ENCODE peak calls at places on chromosomes 16 and 17, in five cellular contexts. Y, T, B, N and Z are unnamed samples.

GRCh38 chr17:2792541-2793169 is 3.6 kb upstream of the RAP1GAP2 start:
- DNase-seq in Y (no peak), T (no peak), B (no peak), N (no peak), Z (no peak)

GRCh38 chr17:75914643-75915265 is 10.1 kb upstream of the MRPL38 start:
- DNase-seq in Y (no peak), T (no peak), B (no peak), N (no peak), Z (no peak)

GRCh38 chr17:77400445-77400870 is 259.7 kb downstream of the SEC14L1 start:
- DNase-seq in Y (no peak), T (no peak), B (no peak), N (no peak), Z (peak; percentile 70)

GRCh38 chr17:63837480-63837879 is 5.0 kb downstream of the SMARCD2 start:
- DNase-seq in Y (no peak), T (no peak), B (no peak), N (no peak), Z (no peak)

GRCh38 chr17:538096-538973 is 176.3 kb downstream of the VPS53 start:
- DNase-seq in Y (peak; percentile 57), T (no peak), B (no peak), N (no peak), Z (no peak)

GRCh38 chr17:77609553-77610517 is 348.7 kb upstream of the TNRC6C start:
- DNase-seq in Y (no peak), T (no peak), B (no peak), N (no peak), Z (no peak)

GRCh38 chr17:79951361-79952264 is 84.1 kb downstream of the TBC1D16 start:
- DNase-seq in Y (peak; percentile 94), T (no peak), B (no peak), N (no peak), Z (peak; percentile 99)

GRCh38 chr16:69494993-69495392 is 70.6 kb downstream of the CYB5B start:
- DNase-seq in Y (no peak), T (peak; percentile 44), B (no peak), N (no peak), Z (no peak)

GRCh38 chr17:19464033-19465026 is 53.3 kb downstream of the RNF112 start:
- DNase-seq in Y (peak; percentile 31), T (no peak), B (no peak), N (no peak), Z (no peak)

GRCh38 chr17:17818088-17818526 is 18.7 kb downstream of the SREBF1 start:
- DNase-seq in Y (peak; percentile 36), T (no peak), B (no peak), N (no peak), Z (no peak)

GRCh38 chr17:76492250-76492988 is 8.8 kb downstream of the RHBDF2 start:
- DNase-seq in Y (no peak), T (no peak), B (no peak), N (no peak), Z (no peak)

GRCh38 chr17:74134991-74135390 is 68.5 kb upstream of the RPL38 start:
- DNase-seq in Y (no peak), T (no peak), B (no peak), N (no peak), Z (no peak)

GRCh38 chr16:58031016-58031800 is 5.7 kb downstream of the MMP15 start:
- DNase-seq in Y (no peak), T (no peak), B (no peak), N (no peak), Z (no peak)

GRCh38 chr16:74100405-74101316 is 196.0 kb upstream of the PSMD7 start:
- DNase-seq in Y (no peak), T (no peak), B (no peak), N (no peak), Z (no peak)

GRCh38 chr17:44540246-44541084 is 16.8 kb upstream of the FZD2 start:
- DNase-seq in Y (no peak), T (no peak), B (no peak), N (no peak), Z (no peak)

GRCh38 chr17:44543213-44543904 is 13.9 kb upstream of the FZD2 start:
- DNase-seq in Y (peak; percentile 96), T (no peak), B (no peak), N (peak; percentile 57), Z (peak; percentile 97)

GRCh38 chr17:44541884-44542581 is 15.3 kb upstream of the FZD2 start:
- DNase-seq in Y (no peak), T (no peak), B (no peak), N (no peak), Z (peak; percentile 64)

GRCh38 chr17:44546711-44547606 is 10.3 kb upstream of the FZD2 start:
- DNase-seq in Y (peak; percentile 67), T (no peak), B (no peak), N (peak; percentile 47), Z (peak; percentile 84)

DNA sequence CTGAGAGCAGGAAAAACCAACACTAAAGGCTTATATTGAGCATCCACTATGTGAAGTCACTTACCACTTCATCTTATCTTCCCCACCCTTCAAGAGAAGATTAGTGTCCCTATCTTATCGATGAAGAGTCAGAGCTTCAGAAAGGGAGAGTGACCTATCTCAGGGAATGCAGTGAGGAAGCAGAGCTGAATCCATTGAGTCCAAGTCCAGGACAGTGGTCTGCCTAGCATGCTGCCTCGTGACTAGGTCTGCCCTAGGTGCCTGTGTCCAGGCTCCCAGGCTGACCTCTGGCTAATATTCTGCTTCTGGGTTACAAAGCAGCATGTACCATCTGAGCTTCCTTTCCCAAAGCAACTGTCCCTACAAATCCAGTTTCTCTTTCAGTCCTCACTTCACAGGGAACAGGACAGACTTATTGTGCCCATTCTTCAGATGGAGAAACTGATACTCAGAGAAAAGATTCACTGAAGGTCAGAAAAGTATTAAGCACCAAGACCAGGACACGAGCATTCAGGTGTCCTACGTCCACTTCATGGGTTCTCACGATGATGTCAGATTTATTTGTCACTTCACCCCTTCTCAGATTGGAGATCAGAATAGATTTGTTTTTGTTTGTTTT is 13.3 kb upstream of the FZD2 start:
- DNase-seq in Y (no peak), T (no peak), B (no peak), N (no peak), Z (no peak)
- H3K27ac ChIP-seq in Y (peak overlapping the region; percentile 79), T (peak overlapping the region; percentile 79), B (no peak overlapping the region), N (no peak overlapping the region), Z (peak overlapping the region; percentile 95)

DNA sequence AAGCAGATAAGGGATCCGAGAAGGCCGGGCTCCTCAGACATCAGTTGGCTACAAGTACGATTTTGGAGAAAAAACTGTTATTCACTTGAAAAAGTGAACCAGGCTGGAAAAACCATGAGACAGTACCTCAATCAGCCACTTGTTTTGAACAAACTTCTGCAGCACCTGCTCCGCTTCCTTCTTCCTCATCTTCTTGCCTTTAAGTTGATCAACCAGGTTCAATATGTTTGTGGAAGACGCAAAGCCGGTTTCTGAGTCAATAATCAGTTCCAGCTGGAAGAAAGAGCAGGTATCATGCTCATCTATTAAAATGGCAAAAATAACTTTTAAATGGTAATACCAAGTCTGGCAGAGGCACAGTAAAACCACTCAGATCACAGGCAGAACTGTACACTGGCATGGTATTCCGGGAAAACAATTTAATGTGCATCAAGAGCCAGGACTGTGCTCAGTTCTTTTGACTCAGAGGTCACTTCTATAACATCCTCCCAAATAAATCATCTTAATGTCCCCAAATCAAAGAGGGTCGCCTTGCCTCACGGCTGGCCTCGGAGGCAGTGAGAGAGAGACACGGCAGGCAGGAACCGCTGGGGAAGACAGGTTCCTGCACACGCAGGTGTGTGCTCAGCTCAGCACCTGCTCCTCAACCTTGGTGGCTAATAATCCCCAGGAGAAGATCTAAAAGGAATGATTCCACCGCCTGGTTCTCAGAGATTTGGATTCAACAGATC is 29.7 kb downstream of the KDM8 start:
- DNase-seq in Y (no peak), T (no peak), B (no peak), N (no peak), Z (no peak)
- H3K4me1 ChIP-seq in Y (peaks cover 20% of the 10 kb centered on the region), T (peaks cover 34% of the 10 kb centered on the region), B (peaks cover 42% of the 10 kb centered on the region), N (peaks cover 25% of the 10 kb centered on the region), Z (peaks cover 9% of the 10 kb centered on the region)

GRCh38 chr17:42667088-42667951 is 8.2 kb downstream of the TUBG2 start:
- DNase-seq in Y (peak; percentile 81), T (peak; percentile 87), B (no peak), N (peak; percentile 94), Z (peak; percentile 71)
- H3K27ac ChIP-seq in Y (peak overlapping the region; percentile 49), T (peak overlapping the region; percentile 62), B (peak overlapping the region; percentile 72), N (peak overlapping the region; percentile 32), Z (no peak overlapping the region)

GRCh38 chr16:725041-725376 is 1.2 kb downstream of the CCDC78 start:
- DNase-seq in Y (no peak), T (no peak), B (no peak), N (no peak), Z (no peak)
- H3K4me1 ChIP-seq in Y (peaks cover 2% of the 10 kb centered on the region), T (peaks cover 56% of the 10 kb centered on the region), B (peaks cover 37% of the 10 kb centered on the region), N (peaks cover 40% of the 10 kb centered on the region), Z (peaks cover 41% of the 10 kb centered on the region)

GRCh38 chr16:78100162-78100467 is 661 bp downstream of the WWOX start:
- DNase-seq in Y (no peak), T (no peak), B (no peak), N (no peak), Z (no peak)
- H3K27ac ChIP-seq in Y (no peak overlapping the region), T (peak overlapping the region; percentile 79), B (peak overlapping the region; percentile 92), N (peak overlapping the region; percentile 78), Z (no peak overlapping the region)

GRCh38 chr16:10926094-10926493 is 16.2 kb downstream of the DEXI start:
- DNase-seq in Y (no peak), T (no peak), B (no peak), N (no peak), Z (no peak)
- H3K4me1 ChIP-seq in Y (peaks cover 5% of the 10 kb centered on the region), T (peaks cover 21% of the 10 kb centered on the region), B (peaks cover 16% of the 10 kb centered on the region), N (peaks cover 7% of the 10 kb centered on the region), Z (no peaks in the 10 kb centered on the region)

GRCh38 chr17:65072577-65073178 is 16.1 kb upstream of the GNA13 start:
- DNase-seq in Y (no peak), T (peak; percentile 12), B (no peak), N (no peak), Z (no peak)
- H3K27ac ChIP-seq in Y (no peak overlapping the region), T (no peak overlapping the region), B (no peak overlapping the region), N (no peak overlapping the region), Z (no peak overlapping the region)

GRCh38 chr17:39925282-39926134 is 1.9 kb downstream of the ORMDL3 start:
- DNase-seq in Y (no peak), T (no peak), B (no peak), N (no peak), Z (no peak)
- H3K4me1 ChIP-seq in Y (peaks cover 37% of the 10 kb centered on the region), T (peaks cover 37% of the 10 kb centered on the region), B (peaks cover 51% of the 10 kb centered on the region), N (peaks cover 25% of the 10 kb centered on the region), Z (peaks cover 38% of the 10 kb centered on the region)